ENCODE peak calls at places on chromosomes 1 and 21, in five cellular contexts. One of them, this sample, is unnamed.

GRCh38 chr1:15908597-15908996 is 61.1 kb downstream of the SPEN start:
- DNase-seq in IMR-90: no peak
- DNase-seq in fibroblast of mammary gland: no peak
- DNase-seq in SIG-M5: no peak
- DNase-seq in ELF-1: no peak
- DNase-seq in this sample: no peak

GRCh38 chr1:42175314-42176054 is 10.9 kb upstream of the GUCA2A start:
- DNase-seq in IMR-90: no peak
- DNase-seq in fibroblast of mammary gland: no peak
- DNase-seq in SIG-M5: no peak
- DNase-seq in ELF-1: no peak
- DNase-seq in this sample: no peak

GRCh38 chr1:32335619-32335950 is 448 bp downstream of the MARCKSL1 start:
- DNase-seq in IMR-90: no peak
- DNase-seq in fibroblast of mammary gland: no peak
- DNase-seq in SIG-M5: no peak
- DNase-seq in ELF-1: peak; percentile 34
- DNase-seq in this sample: no peak

GRCh38 chr21:17451364-17451869 is 61.4 kb upstream of the CXADR start:
- DNase-seq in IMR-90: peak; percentile 89
- DNase-seq in fibroblast of mammary gland: peak; percentile 91
- DNase-seq in SIG-M5: no peak
- DNase-seq in ELF-1: no peak
- DNase-seq in this sample: peak; percentile 58

GRCh38 chr1:206524739-206525364 is 17.5 kb downstream of the RASSF5 start:
- DNase-seq in IMR-90: no peak
- DNase-seq in fibroblast of mammary gland: no peak
- DNase-seq in SIG-M5: no peak
- DNase-seq in ELF-1: no peak
- DNase-seq in this sample: no peak

GRCh38 chr1:232678185-232678886 is 48.4 kb upstream of the SIPA1L2 start:
- DNase-seq in IMR-90: peak; percentile 65
- DNase-seq in fibroblast of mammary gland: no peak
- DNase-seq in SIG-M5: no peak
- DNase-seq in ELF-1: no peak
- DNase-seq in this sample: no peak

GRCh38 chr1:15261155-15262002 is 14.4 kb downstream of the FHAD1 start:
- DNase-seq in IMR-90: no peak
- DNase-seq in fibroblast of mammary gland: peak; percentile 29
- DNase-seq in SIG-M5: no peak
- DNase-seq in ELF-1: no peak
- DNase-seq in this sample: no peak

GRCh38 chr1:61124691-61125090 is 42.3 kb downstream of the NFIA start:
- DNase-seq in IMR-90: no peak
- DNase-seq in fibroblast of mammary gland: no peak
- DNase-seq in SIG-M5: no peak
- DNase-seq in ELF-1: no peak
- DNase-seq in this sample: no peak

GRCh38 chr1:28287315-28287714 is 28.0 kb downstream of the SESN2 start:
- DNase-seq in IMR-90: no peak
- DNase-seq in fibroblast of mammary gland: no peak
- DNase-seq in SIG-M5: no peak
- DNase-seq in ELF-1: no peak
- DNase-seq in this sample: no peak

GRCh38 chr1:169595764-169596711 is 9.8 kb upstream of the F5 start:
- DNase-seq in IMR-90: peak; percentile 35
- DNase-seq in fibroblast of mammary gland: peak; percentile 29
- DNase-seq in SIG-M5: no peak
- DNase-seq in ELF-1: peak; percentile 56
- DNase-seq in this sample: peak; percentile 39

GRCh38 chr1:93013311-93014091 is 52.2 kb upstream of the DIPK1A start:
- DNase-seq in IMR-90: no peak
- DNase-seq in fibroblast of mammary gland: no peak
- DNase-seq in SIG-M5: no peak
- DNase-seq in ELF-1: no peak
- DNase-seq in this sample: no peak

GRCh38 chr1:89095737-89096136 is 30.2 kb downstream of the GBP2 start:
- DNase-seq in IMR-90: no peak
- DNase-seq in fibroblast of mammary gland: no peak
- DNase-seq in SIG-M5: no peak
- DNase-seq in ELF-1: no peak
- DNase-seq in this sample: no peak